ENCODE peak calls at places on chromosomes 3 and 15, in ten cellular contexts. G is PC-3; I is Panc1; D is left colon; K is suprapubic skin; F is left lobe of liver; X is HEK293T; H is activated T-helper 1 cell treated with anti-CD3 and anti-CD28 coated beads, Interleukin-12 subunit alpha, Interleukin-12 subunit beta, Interleukin-2, Interleukin-4 antibody, amounts not matched to agents 30 ng/mL and 10 ng/mL and 1 ng/mL, durations not matched to agents 14 hours and 24 hours and 36 hours; C is IMR-90; E is stimulated activated CD4-positive, alpha-beta T cell treated with anti-CD3 and anti-CD28 coated beads, Interleukin-12 subunit alpha, Interleukin-12 subunit beta, amount 100 ng/mL, for 4 hours. O is an unnamed sample.
A peak's percentile ranks its signal among the peaks of the same experiment; 100 is the strongest.

GRCh38 chr15:60076582-60077263 is 72.6 kb downstream of the FOXB1 start:
- DNase-seq in G (no peak), I (no peak), D (no peak), K (no peak), F (no peak), X (no peak), H (no peak), C (no peak), E (no peak), O (no peak)

GRCh38 chr3:29426302-29427226 is 145.7 kb downstream of the RBMS3 start:
- DNase-seq in G (no peak), I (no peak), D (no peak), K (no peak), F (no peak), X (no peak), H (no peak), C (no peak), E (no peak), O (no peak)

GRCh38 chr3:106208979-106209378 is 340.2 kb upstream of the CBLB start:
- DNase-seq in G (peak; percentile 66), I (no peak), D (no peak), K (no peak), F (no peak), X (no peak), H (no peak), C (peak; percentile 30), E (no peak), O (peak; percentile 34)

GRCh38 chr15:80199366-80199765 is 46.6 kb downstream of the FAH start:
- DNase-seq in G (no peak), I (no peak), D (no peak), K (no peak), F (no peak), X (no peak), H (no peak), C (no peak), E (no peak), O (no peak)

GRCh38 chr3:27677554-27677953 is 44.6 kb downstream of the EOMES start:
- DNase-seq in G (peak; percentile 90), I (no peak), D (no peak), K (no peak), F (no peak), X (no peak), H (no peak), C (peak; percentile 96), E (no peak), O (peak; percentile 83)

GRCh38 chr15:80325206-80325605 is 73.2 kb upstream of the CTXND1 start:
- DNase-seq in G (no peak), I (no peak), D (no peak), K (no peak), F (no peak), X (no peak), H (no peak), C (no peak), E (no peak), O (no peak)

GRCh38 chr3:32392530-32393302 is 1.1 kb downstream of the CMTM7 start:
- DNase-seq in G (peak; percentile 77), I (no peak), D (peak; percentile 47), K (peak; percentile 73), F (no peak), X (no peak), H (no peak), C (peak; percentile 77), E (peak; percentile 12), O (peak; percentile 55)

GRCh38 chr15:37289109-37289765 is 188.9 kb upstream of the MEIS2 start:
- DNase-seq in G (peak; percentile 49), I (no peak), D (no peak), K (no peak), F (peak; percentile 75), X (peak; percentile 10), H (no peak), C (peak; percentile 5), E (no peak), O (peak; percentile 2)

GRCh38 chr3:124298951-124299350 is 307.0 kb upstream of the ROPN1 start:
- DNase-seq in G (peak; percentile 56), I (no peak), D (no peak), K (no peak), F (no peak), X (no peak), H (no peak), C (no peak), E (no peak), O (no peak)

GRCh38 chr3:114878119-114878839 is 268.8 kb downstream of the ZBTB20 start:
- DNase-seq in G (peak; percentile 46), I (no peak), D (no peak), K (no peak), F (no peak), X (no peak), H (no peak), C (peak; percentile 81), E (no peak), O (peak; percentile 37)

GRCh38 chr3:153232737-153233330 is 70.8 kb downstream of the RAP2B start:
- DNase-seq in G (peak; percentile 77), I (no peak), D (no peak), K (no peak), F (no peak), X (no peak), H (no peak), C (peak; percentile 88), E (no peak), O (no peak)

GRCh38 chr3:179146911-179147570 is 1.1 kb upstream of the PIK3CA start:
- DNase-seq in G (peak; percentile 85), I (peak; percentile 80), D (no peak), K (no peak), F (no peak), X (peak; percentile 25), H (peak; percentile 26), C (peak; percentile 68), E (no peak), O (peak; percentile 71)

GRCh38 chr3:87625911-87626310 is 349.5 kb upstream of the POU1F1 start:
- DNase-seq in G (no peak), I (no peak), D (no peak), K (no peak), F (no peak), X (no peak), H (no peak), C (no peak), E (no peak), O (peak; percentile 60)

GRCh38 chr3:188884299-188885043 is 287.3 kb upstream of the TPRG1 start:
- DNase-seq in G (no peak), I (no peak), D (no peak), K (no peak), F (no peak), X (no peak), H (no peak), C (no peak), E (no peak), O (no peak)

GRCh38 chr3:65402597-65402996 is 636.1 kb downstream of the MAGI1 start:
- DNase-seq in G (peak; percentile 83), I (peak; percentile 50), D (peak; percentile 43), K (no peak), F (no peak), X (no peak), H (no peak), C (peak; percentile 93), E (no peak), O (peak; percentile 71)

GRCh38 chr15:100728371-100729201 is 126.2 kb downstream of the ASB7 start:
- DNase-seq in G (no peak), I (no peak), D (no peak), K (no peak), F (peak; percentile 37), X (no peak), H (no peak), C (no peak), E (no peak), O (no peak)

GRCh38 chr3:131591394-131591990 is 88.7 kb upstream of the MRPL3 start:
- DNase-seq in G (peak; percentile 47), I (no peak), D (no peak), K (no peak), F (no peak), X (no peak), H (no peak), C (peak; percentile 36), E (no peak), O (peak; percentile 42)

GRCh38 chr3:110026421-110026820 is 689.1 kb upstream of the DPPA4 start:
- DNase-seq in G (no peak), I (no peak), D (no peak), K (no peak), F (no peak), X (no peak), H (no peak), C (no peak), E (no peak), O (no peak)

GRCh38 chr3:183210862-183211341 is 42.2 kb upstream of the B3GNT5 start:
- DNase-seq in G (peak; percentile 36), I (no peak), D (no peak), K (no peak), F (no peak), X (no peak), H (no peak), C (no peak), E (peak; percentile 41), O (no peak)

GRCh38 chr15:39248204-39248603 is 332.7 kb upstream of the THBS1 start:
- DNase-seq in G (peak; percentile 86), I (no peak), D (no peak), K (no peak), F (no peak), X (no peak), H (no peak), C (peak; percentile 88), E (no peak), O (peak; percentile 51)

GRCh38 chr3:113070226-113071220 is 79.7 kb downstream of the GTPBP8 start:
- DNase-seq in G (no peak), I (no peak), D (no peak), K (no peak), F (no peak), X (no peak), H (no peak), C (peak; percentile 55), E (no peak), O (peak; percentile 60)

GRCh38 chr3:128549283-128550112 is 56.5 kb upstream of the GATA2 start:
- DNase-seq in G (peak; percentile 3), I (no peak), D (no peak), K (peak; percentile 76), F (peak; percentile 61), X (no peak), H (no peak), C (peak; percentile 76), E (no peak), O (peak; percentile 24)

GRCh38 chr3:128334766-128335165 is 131.9 kb downstream of the DNAJB8 start:
- DNase-seq in G (no peak), I (no peak), D (no peak), K (no peak), F (no peak), X (no peak), H (no peak), C (no peak), E (no peak), O (no peak)

GRCh38 chr3:8503871-8504610 is 2.4 kb downstream of the LMCD1 start:
- DNase-seq in G (no peak), I (no peak), D (no peak), K (no peak), F (no peak), X (no peak), H (no peak), C (no peak), E (no peak), O (no peak)

GRCh38 chr15:60283936-60284335 is 113.8 kb downstream of the ANXA2 start:
- DNase-seq in G (no peak), I (no peak), D (no peak), K (no peak), F (no peak), X (no peak), H (no peak), C (no peak), E (no peak), O (no peak)

GRCh38 chr3:11600501-11601282 is 43.0 kb downstream of the VGLL4 start:
- DNase-seq in G (peak; percentile 99), I (peak; percentile 96), D (peak; percentile 60), K (peak; percentile 91), F (no peak), X (no peak), H (no peak), C (peak; percentile 100), E (no peak), O (peak; percentile 98)